ENCODE peak calls at places on chromosomes 3 and 15, in six cellular contexts. U is GM20000, R is mesendoderm, O is kidney tubule cell, P is neuronal stem cell, Z is AG20443. I is an unnamed sample.

GRCh38 chr3:195197764-195198423 is 73.1 kb downstream of the XXYLT1 start:
- DNase-seq in U (no peak), R (no peak), O (peak), P (no peak), Z (peak), I (peak)

GRCh38 chr3:24688446-24689148 is 193.9 kb upstream of the THRB start:
- DNase-seq in U (no peak), R (peak), O (peak), P (no peak), Z (no peak), I (peak)

GRCh38 chr3:184758056-184758455 is 46.2 kb upstream of the MAGEF1 start:
- DNase-seq in U (no peak), R (no peak), O (no peak), P (no peak), Z (no peak), I (no peak)

GRCh38 chr15:66484539-66485112 is 12.9 kb downstream of the SNAPC5 start:
- DNase-seq in U (no peak), R (no peak), O (no peak), P (no peak), Z (no peak), I (no peak)

GRCh38 chr15:77516786-77517185 is 96.1 kb downstream of the HMG20A start:
- DNase-seq in U (no peak), R (no peak), O (no peak), P (no peak), Z (no peak), I (no peak)

GRCh38 chr3:129893616-129894070 is at the start of gene TMCC1:
- DNase-seq in U (peak), R (peak), O (peak), P (peak), Z (peak), I (peak)

GRCh38 chr15:66803182-66803729 is 101.2 kb downstream of the SMAD6 start:
- DNase-seq in U (no peak), R (peak), O (peak), P (peak), Z (peak), I (peak)

GRCh38 chr3:133717424-133717823 is 28.8 kb upstream of the TF start:
- DNase-seq in U (no peak), R (no peak), O (no peak), P (no peak), Z (no peak), I (no peak)

GRCh38 chr15:94576889-94577533 is 345.6 kb downstream of the MCTP2 start:
- DNase-seq in U (peak), R (peak), O (peak), P (peak), Z (peak), I (peak)

GRCh38 chr15:99593070-99593469 is 27.3 kb downstream of the MEF2A start:
- DNase-seq in U (no peak), R (no peak), O (no peak), P (no peak), Z (no peak), I (no peak)

GRCh38 chr3:49659756-49660155 is 14.4 kb upstream of the APEH start:
- DNase-seq in U (no peak), R (no peak), O (no peak), P (no peak), Z (no peak), I (no peak)

GRCh38 chr3:124826703-124827102 is 60.5 kb downstream of the ITGB5 start:
- DNase-seq in U (no peak), R (peak), O (peak), P (no peak), Z (peak), I (peak)

GRCh38 chr3:197372076-197372661 is 73.8 kb upstream of the DLG1 start:
- DNase-seq in U (no peak), R (peak), O (peak), P (no peak), Z (peak), I (peak)

GRCh38 chr15:78243491-78243941 is 9.2 kb upstream of the ACSBG1 start:
- DNase-seq in U (no peak), R (peak), O (peak), P (no peak), Z (peak), I (no peak)

GRCh38 chr3:141050576-141050912 is 603 bp upstream of the SPSB4 start:
- DNase-seq in U (no peak), R (peak), O (no peak), P (no peak), Z (no peak), I (no peak)

GRCh38 chr15:65305776-65306175 is 1.3 kb downstream of the RNU5B-1 start:
- DNase-seq in U (no peak), R (no peak), O (peak), P (no peak), Z (no peak), I (no peak)

I was measured in AG10803.